ENCODE peak calls at places on chromosomes 5 and 9, in five cellular contexts. L is K562, H is HCT116, P is HepG2, R is GM12878. O is an unnamed sample.

GRCh38 chr5:131595088-131596033 is 39.7 kb downstream of the RAPGEF6 start:
- DNase-seq in R (no peak), H (no peak), P (no peak), L (no peak), O (no peak)

GRCh38 chr5:141778211-141778610 is 96.2 kb upstream of the ARAP3 start:
- DNase-seq in R (no peak), L (no peak), P (no peak), H (no peak), O (no peak)

GRCh38 chr9:20988916-20989315 is 42.5 kb downstream of the HACD4 start:
- DNase-seq in H (no peak), P (no peak), R (no peak), L (no peak), O (no peak)

GRCh38 chr9:115808108-115808507 is 345.5 kb upstream of the PAPPA start:
- DNase-seq in R (no peak), L (no peak), H (no peak), P (no peak), O (no peak)

GRCh38 chr9:137305788-137306545 is 3.9 kb upstream of the NRARP start:
- DNase-seq in L (no peak), P (no peak), R (no peak), H (no peak), O (no peak)

GRCh38 chr5:99025298-99026045 is 96.7 kb upstream of the CHD1 start:
- DNase-seq in L (no peak), R (no peak), P (peak), H (no peak), O (no peak)

GRCh38 chr5:73369283-73369682 is 79.3 kb downstream of the FOXD1 start:
- DNase-seq in H (no peak), P (no peak), L (no peak), R (no peak), O (no peak)

GRCh38 chr5:88144219-88145040 is 124.2 kb downstream of the TMEM161B start:
- DNase-seq in P (no peak), L (no peak), H (no peak), R (no peak), O (no peak)

GRCh38 chr9:70136632-70137031 is 93.0 kb downstream of the MAMDC2 start:
- DNase-seq in R (no peak), H (no peak), P (no peak), L (no peak), O (no peak)

GRCh38 chr9:132630116-132630515 is 39.7 kb downstream of the DDX31 start:
- DNase-seq in L (no peak), R (no peak), H (no peak), P (no peak), O (no peak)

GRCh38 chr5:119312403-119312802 is 43.4 kb upstream of the TNFAIP8 start:
- DNase-seq in H (no peak), P (no peak), R (no peak), L (no peak), O (no peak)

GRCh38 chr5:119313207-119313606 is 42.6 kb upstream of the TNFAIP8 start:
- DNase-seq in R (no peak), L (no peak), P (no peak), H (no peak), O (no peak)

GRCh38 chr5:119316116-119316515 is 39.7 kb upstream of the TNFAIP8 start:
- DNase-seq in L (no peak), H (no peak), P (no peak), R (no peak), O (no peak)

GRCh38 chr5:119315516-119315949 is 40.3 kb upstream of the TNFAIP8 start:
- DNase-seq in R (peak), H (no peak), P (peak), L (peak), O (no peak)

GRCh38 chr5:119313876-119314605 is 41.8 kb upstream of the TNFAIP8 start:
- DNase-seq in H (no peak), P (no peak), R (no peak), L (no peak), O (no peak)
- TF ChIP-seq SRF in H (no peak), P (no peak), R (no peak), L (no peak), O (no peak)

DNA sequence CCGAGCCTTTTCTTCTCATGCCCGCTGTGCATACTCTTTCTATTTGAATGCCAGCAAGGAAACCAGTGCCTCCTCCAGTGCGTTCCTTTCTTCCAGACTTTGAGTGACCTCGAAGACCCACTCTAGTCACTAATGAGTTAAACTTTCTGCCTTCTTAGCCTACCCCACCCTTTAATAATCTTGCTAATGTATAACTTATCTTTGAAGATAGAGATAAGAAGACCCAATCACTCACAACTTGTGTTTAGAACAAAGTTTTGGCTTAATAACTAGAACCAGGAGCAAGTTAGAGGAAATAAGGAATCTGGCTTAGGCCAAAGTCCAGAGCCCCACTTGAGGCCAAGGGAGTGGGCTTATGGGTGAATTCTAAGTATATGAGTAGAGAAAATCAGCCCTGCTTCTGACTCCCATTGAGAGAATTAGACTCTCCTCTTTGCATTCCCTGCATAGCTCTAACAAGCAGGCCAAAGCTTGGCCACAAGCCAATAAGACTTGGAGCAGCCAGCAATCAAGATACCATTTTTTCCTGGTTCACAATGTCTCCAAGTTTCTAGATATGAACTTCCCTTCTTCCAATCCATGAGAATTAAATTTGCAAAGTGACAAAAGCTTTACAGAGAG is 181.5 kb upstream of the PIK3R1 start:
- DNase-seq in L (no peak), R (no peak), H (no peak), P (no peak), O (no peak)
- TF ChIP-seq SRF in L (no peak), R (no peak), H (no peak), P (no peak), O (no peak)

GRCh38 chr9:5230554-5230953 is 665 bp upstream of the INSL4 start:
- DNase-seq in P (no peak), H (no peak), L (no peak), R (no peak), O (no peak)

DNA sequence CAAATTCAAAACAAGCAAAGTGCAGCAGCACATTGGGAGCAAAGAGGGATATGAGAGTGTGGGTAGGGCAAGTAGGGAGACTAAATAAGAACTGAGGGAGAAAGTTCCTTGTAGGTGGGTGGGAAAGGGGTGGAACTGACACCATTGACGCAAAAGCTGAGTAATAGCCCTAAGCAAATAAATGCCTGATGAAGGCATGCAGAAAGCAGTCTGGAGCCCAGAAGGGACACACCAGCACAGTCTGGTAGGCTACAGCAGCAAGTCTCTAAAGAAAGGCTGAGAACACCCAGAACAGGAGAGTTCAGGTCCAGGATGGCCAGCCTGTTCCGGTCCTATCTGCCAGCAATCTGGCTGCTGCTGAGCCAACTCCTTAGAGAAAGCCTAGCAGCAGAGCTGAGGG is at the start of gene INSL4:
- DNase-seq in L (no peak), H (no peak), P (no peak), R (no peak), O (no peak)
- TF ChIP-seq SRF in L (no peak), H (no peak), P (no peak), R (no peak), O (no peak)

GRCh38 chr9:92066131-92066530 is 49.1 kb downstream of the SPTLC1 start:
- DNase-seq in L (no peak), P (no peak), H (no peak), R (no peak), O (no peak)

GRCh38 chr9:92059669-92060068 is 55.5 kb downstream of the SPTLC1 start:
- DNase-seq in P (no peak), H (no peak), L (no peak), R (no peak), O (no peak)

GRCh38 chr9:92061184-92061583 is 54.0 kb downstream of the SPTLC1 start:
- DNase-seq in H (no peak), R (no peak), L (no peak), P (no peak), O (no peak)

GRCh38 chr9:92059045-92059444 is 56.2 kb downstream of the SPTLC1 start:
- DNase-seq in L (no peak), R (no peak), H (no peak), P (no peak), O (no peak)

GRCh38 chr9:92064711-92065110 is 50.5 kb downstream of the SPTLC1 start:
- DNase-seq in H (no peak), P (no peak), R (no peak), L (no peak), O (no peak)
- TF ChIP-seq SRF in H (no peak), P (no peak), R (no peak), L (no peak), O (no peak)

GRCh38 chr5:71974165-71974564 is 133.1 kb upstream of the MAP1B start:
- DNase-seq in P (no peak), H (no peak), R (no peak), L (no peak), O (no peak)
- TF ChIP-seq SRF in P (no peak), H (no peak), R (no peak), L (no peak), O (no peak)

GRCh38 chr9:23686896-23687295 is 139.1 kb downstream of the ELAVL2 start:
- DNase-seq in H (no peak), P (no peak), L (no peak), R (no peak), O (no peak)
- TF ChIP-seq SRF in H (no peak), P (no peak), L (no peak), R (no peak), O (no peak)

GRCh38 chr9:121463026-121463827 is 36.4 kb downstream of the GGTA1 start:
- DNase-seq in H (peak), P (peak), R (no peak), L (peak), O (peak)
- TF ChIP-seq SRF in H (no peak), P (no peak), R (no peak), L (no peak), O (no peak)